ENCODE peak calls at places on chromosomes 12 and 14, in six cellular contexts. E is EH, N is suprapubic skin, Z is endothelial cell, O is HL-60, V is ELF-1. Y is an unnamed sample.

GRCh38 chr12:57467212-57467874 is 7.8 kb downstream of the GLI1 start:
- DNase-seq in N (no peak), V (no peak), E (no peak), O (no peak), Z (no peak), Y (no peak)

GRCh38 chr12:1882850-1883470 is 35.5 kb downstream of the CACNA2D4 start:
- DNase-seq in N (no peak), E (no peak), V (no peak), O (no peak), Z (no peak), Y (no peak)

GRCh38 chr14:104140213-104140462 is 1.8 kb downstream of the KIF26A start:
- DNase-seq in N (no peak), O (no peak), Z (no peak), V (peak; percentile 19), E (no peak), Y (no peak)

GRCh38 chr12:27493260-27493935 is 30.6 kb upstream of the PPFIBP1 start:
- DNase-seq in Z (no peak), E (peak; percentile 33), V (no peak), N (no peak), O (no peak), Y (no peak)

GRCh38 chr14:93150227-93151206 is 34.2 kb downstream of the MOAP1 start:
- DNase-seq in V (no peak), E (peak; percentile 19), O (no peak), Z (peak; percentile 11), N (no peak), Y (no peak)

GRCh38 chr12:131617596-131618302 is 93.1 kb upstream of the SFSWAP start:
- DNase-seq in V (no peak), E (no peak), N (no peak), O (no peak), Z (no peak), Y (no peak)

GRCh38 chr14:63996575-63997220 is 143.9 kb downstream of the SYNE2 start:
- DNase-seq in O (no peak), N (no peak), V (no peak), Z (no peak), E (peak; percentile 80), Y (no peak)

GRCh38 chr12:45629292-45629691 is 100.2 kb upstream of the ARID2 start:
- DNase-seq in N (no peak), Z (no peak), O (no peak), E (no peak), V (no peak), Y (no peak)

GRCh38 chr14:58813745-58814144 is 176.0 kb downstream of the DACT1 start:
- DNase-seq in N (no peak), E (no peak), O (no peak), V (no peak), Z (no peak), Y (no peak)

GRCh38 chr12:113700943-113701342 is 229.3 kb upstream of the LHX5 start:
- DNase-seq in E (peak; percentile 76), Z (no peak), V (peak; percentile 88), O (no peak), N (no peak), Y (no peak)

GRCh38 chr14:103558071-103558882 is 4.2 kb downstream of the BAG5 start:
- DNase-seq in O (no peak), E (peak; percentile 57), N (no peak), V (no peak), Z (no peak), Y (no peak)